ENCODE peak calls at places on chromosomes 16 and 17, in eight cellular contexts. S is adrenal gland, K is A549, Y is ovary, C is body of pancreas, Z is stomach, E is endothelial cell of umbilical vein, O is prostate gland. R is an unnamed sample.

GRCh38 chr17:76255801-76256429 is 9.2 kb upstream of the UBALD2 start:
- DNase-seq in S (no peak), K (no peak), Y (no peak), C (no peak), Z (no peak), E (no peak), O (no peak), R (no peak)

GRCh38 chr16:743794-744500 is 3.1 kb upstream of the CIAO3 start:
- DNase-seq in S (no peak), K (no peak), Y (no peak), C (no peak), Z (no peak), E (no peak), O (no peak), R (no peak)

GRCh38 chr16:68378436-68379415 is 67.9 kb downstream of the PRMT7 start:
- DNase-seq in S (no peak), K (no peak), Y (no peak), C (no peak), Z (no peak), E (no peak), O (no peak), R (no peak)

GRCh38 chr17:38325221-38325851 is 18.4 kb downstream of the GPR179 start:
- DNase-seq in S (no peak), K (no peak), Y (no peak), C (no peak), Z (no peak), E (no peak), O (no peak), R (no peak)

GRCh38 chr17:64775701-64776570 is 113.8 kb upstream of the SMURF2 start:
- DNase-seq in S (no peak), K (no peak), Y (no peak), C (no peak), Z (no peak), E (no peak), O (no peak), R (no peak)

GRCh38 chr17:29138991-29139682 is 41.1 kb downstream of the MYO18A start:
- DNase-seq in S (peak), K (no peak), Y (no peak), C (no peak), Z (peak), E (no peak), O (no peak), R (no peak)

GRCh38 chr17:54813896-54814295 is 86.8 kb upstream of the TOM1L1 start:
- DNase-seq in S (no peak), K (no peak), Y (no peak), C (no peak), Z (no peak), E (no peak), O (no peak), R (no peak)

GRCh38 chr16:60452646-60453045 is 1583.6 kb downstream of the CDH8 start:
- DNase-seq in S (no peak), K (no peak), Y (no peak), C (no peak), Z (no peak), E (no peak), O (no peak), R (no peak)

GRCh38 chr17:7396147-7396546 is 1.8 kb upstream of the PLSCR3 start:
- DNase-seq in S (no peak), K (no peak), Y (no peak), C (no peak), Z (no peak), E (no peak), O (no peak), R (no peak)

GRCh38 chr16:56512025-56512424 is 7.8 kb downstream of the BBS2 start:
- DNase-seq in S (no peak), K (no peak), Y (no peak), C (no peak), Z (no peak), E (no peak), O (no peak), R (no peak)

GRCh38 chr17:37713028-37713431 is 31.8 kb downstream of the HNF1B start:
- DNase-seq in S (no peak), K (no peak), Y (no peak), C (peak), Z (peak), E (no peak), O (no peak), R (no peak)

GRCh38 chr17:42310281-42311156 is 22.2 kb downstream of the STAT5A start:
- DNase-seq in S (no peak), K (no peak), Y (peak), C (no peak), Z (no peak), E (no peak), O (no peak), R (no peak)

GRCh38 chr16:23423496-23424049 is 29.4 kb downstream of the COG7 start:
- DNase-seq in S (peak), K (peak), Y (peak), C (peak), Z (peak), E (peak), O (peak), R (peak)

GRCh38 chr17:50501054-50501453 is 7.2 kb upstream of the MYCBPAP start:
- DNase-seq in S (peak), K (no peak), Y (no peak), C (peak), Z (peak), E (peak), O (no peak), R (no peak)

GRCh38 chr16:24906199-24906808 is 60.5 kb downstream of the SLC5A11 start:
- DNase-seq in S (no peak), K (no peak), Y (no peak), C (no peak), Z (no peak), E (peak), O (no peak), R (no peak)

GRCh38 chr17:79132271-79133064 is 57.8 kb downstream of the ENGASE start:
- DNase-seq in S (no peak), K (no peak), Y (no peak), C (no peak), Z (no peak), E (no peak), O (no peak), R (no peak)

GRCh38 chr16:15593235-15593634 is 49.7 kb downstream of the MARF1 start:
- DNase-seq in S (peak), K (no peak), Y (no peak), C (peak), Z (no peak), E (no peak), O (no peak), R (no peak)

GRCh38 chr16:51149251-51149661 is 1.8 kb downstream of the SALL1 start:
- DNase-seq in S (no peak), K (no peak), Y (no peak), C (no peak), Z (no peak), E (no peak), O (no peak), R (no peak)

GRCh38 chr17:79294459-79295071 is 219.9 kb downstream of the ENGASE start:
- DNase-seq in S (peak), K (peak), Y (peak), C (peak), Z (peak), E (peak), O (peak), R (no peak)

GRCh38 chr17:4068918-4069317 is 73.9 kb downstream of the ZZEF1 start:
- DNase-seq in S (no peak), K (no peak), Y (no peak), C (peak), Z (no peak), E (no peak), O (no peak), R (no peak)
- TF ChIP-seq POLR2A in S (no peak), K (no peak), Y (no peak), C (no peak), Z (no peak), E (no peak), O (no peak), R (no peak)

DNA sequence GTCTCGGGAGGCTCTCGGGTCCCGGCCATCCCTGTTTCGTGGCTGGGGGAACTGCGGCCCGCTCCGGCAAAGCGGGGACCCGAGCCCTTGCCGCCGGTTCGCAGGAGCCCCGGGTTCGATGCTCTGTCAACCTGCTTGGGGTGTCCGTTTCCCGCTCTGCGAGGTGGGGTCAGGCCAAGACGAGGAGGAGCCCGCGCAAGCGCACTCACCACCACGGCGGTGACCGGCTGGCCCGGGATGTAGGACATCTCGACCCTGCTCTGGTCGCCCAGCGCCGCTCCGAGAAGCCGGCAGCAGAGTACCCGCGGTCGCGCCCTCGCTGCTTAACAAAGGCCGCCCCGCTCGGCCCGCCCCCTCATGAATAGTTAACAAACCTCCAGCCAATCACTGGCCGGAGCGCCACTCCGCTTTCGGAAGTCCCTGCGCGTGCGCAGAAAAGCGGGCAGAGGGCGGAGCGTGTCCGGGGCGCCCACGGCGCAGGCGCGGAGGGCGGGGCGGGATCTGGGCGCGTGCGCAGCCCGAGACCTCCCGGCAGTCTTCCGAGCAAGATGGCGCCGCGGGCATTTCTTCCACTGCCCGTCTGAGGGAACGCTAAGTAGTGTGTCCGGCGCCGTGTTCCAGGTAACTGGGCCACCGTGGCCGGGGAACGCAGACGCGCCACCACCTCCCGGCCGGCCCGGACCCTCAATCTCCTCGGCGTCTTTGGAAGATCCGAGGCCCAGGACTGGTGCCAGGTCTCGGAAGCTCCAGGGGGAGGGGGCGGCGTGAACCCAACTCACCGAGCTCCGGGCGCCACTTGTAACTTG is at the start of the genes EMC6 and TAX1BP3:
- DNase-seq in S (peak), K (peak), Y (peak), C (peak), Z (peak), E (peak), O (peak), R (peak)
- TF ChIP-seq POLR2A in S (peak), K (peak), Y (peak), C (peak), Z (peak), E (peak), O (peak), R (peak)

GRCh38 chr17:18260332-18261145 is at the start of gene MIEF2:
- DNase-seq in S (peak), K (peak), Y (peak), C (peak), Z (peak), E (peak), O (peak), R (peak)
- TF ChIP-seq POLR2A in S (peak), K (peak), Y (peak), C (peak), Z (no peak), E (peak), O (peak), R (peak)

DNA sequence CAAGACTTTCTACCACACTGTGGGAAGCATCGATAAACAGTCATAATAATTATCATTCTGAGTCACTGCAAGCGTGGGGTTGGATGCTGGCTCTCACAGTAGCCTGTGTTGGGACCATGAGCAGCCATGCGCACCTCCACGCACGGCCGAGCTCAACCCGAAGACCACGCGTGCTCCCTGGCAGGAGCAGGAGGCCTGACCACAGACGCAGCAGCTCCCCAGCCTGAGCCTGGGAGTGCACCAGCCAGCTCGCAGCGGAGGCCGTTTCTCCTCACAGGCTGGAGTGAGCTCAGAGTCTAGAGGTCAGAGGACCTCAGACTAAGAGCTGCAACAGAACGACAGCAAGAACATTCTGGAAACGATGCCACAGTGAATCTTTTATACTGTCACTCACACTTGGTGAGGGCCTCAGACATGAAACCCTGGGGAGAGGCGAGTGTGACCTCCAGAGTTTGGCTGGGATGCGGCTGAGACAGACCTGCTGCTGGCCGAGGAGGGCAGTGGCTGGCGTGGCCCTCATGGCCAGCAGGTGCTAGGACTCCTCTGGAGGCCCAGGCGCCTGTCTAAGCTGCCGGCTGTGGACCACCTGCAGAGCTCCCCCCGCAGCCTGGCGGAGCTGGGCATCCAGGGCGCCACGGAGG is 6.0 kb downstream of the NDUFAF8 start:
- DNase-seq in S (no peak), K (no peak), Y (no peak), C (no peak), Z (no peak), E (no peak), O (no peak), R (no peak)
- TF ChIP-seq POLR2A in S (no peak), K (peak), Y (no peak), C (no peak), Z (no peak), E (no peak), O (no peak), R (no peak)

GRCh38 chr16:85915125-85915845 is 16.3 kb downstream of the IRF8 start:
- DNase-seq in S (no peak), K (no peak), Y (no peak), C (no peak), Z (no peak), E (no peak), O (no peak), R (no peak)

GRCh38 chr16:85917012-85917411 is 18.1 kb downstream of the IRF8 start:
- DNase-seq in S (no peak), K (no peak), Y (no peak), C (no peak), Z (no peak), E (no peak), O (no peak), R (no peak)

GRCh38 chr16:85917959-85918358 is 19.0 kb downstream of the IRF8 start:
- DNase-seq in S (no peak), K (no peak), Y (no peak), C (no peak), Z (no peak), E (no peak), O (no peak), R (no peak)

GRCh38 chr16:85914423-85914794 is 15.4 kb downstream of the IRF8 start:
- DNase-seq in S (no peak), K (no peak), Y (no peak), C (no peak), Z (no peak), E (no peak), O (no peak), R (no peak)

GRCh38 chr16:85916141-85916890 is 17.4 kb downstream of the IRF8 start:
- DNase-seq in S (peak), K (no peak), Y (no peak), C (peak), Z (peak), E (no peak), O (no peak), R (peak)
- TF ChIP-seq POLR2A in S (no peak), K (no peak), Y (no peak), C (no peak), Z (no peak), E (no peak), O (no peak), R (no peak)